ENCODE peak calls at places on chromosomes 2 and 18, in five cellular contexts. R is heart left ventricle, Q is AG09309, E is NCI-H226, I is AG08396. H is an unnamed sample.

GRCh38 chr2:144834954-144835633 is 315.2 kb upstream of the ZEB2 start:
- DNase-seq in R (peak; percentile 52), Q (peak; percentile 25), E (peak; percentile 39), I (peak; percentile 10), H (no peak)

GRCh38 chr2:16664052-16664731 is 1.4 kb downstream of the CYRIA start:
- DNase-seq in R (peak; percentile 74), Q (no peak), E (peak; percentile 47), I (peak; percentile 76), H (no peak)

GRCh38 chr2:137157851-137158250 is 392.5 kb downstream of the THSD7B start:
- DNase-seq in R (no peak), Q (no peak), E (no peak), I (no peak), H (no peak)

GRCh38 chr2:200225943-200226342 is 80.5 kb upstream of the SPATS2L start:
- DNase-seq in R (no peak), Q (no peak), E (no peak), I (no peak), H (no peak)

GRCh38 chr18:46366211-46366610 is 262.0 kb downstream of the HAUS1 start:
- DNase-seq in R (no peak), Q (no peak), E (no peak), I (no peak), H (no peak)

GRCh38 chr2:121562269-121563176 is 31.8 kb downstream of the RNU4ATAC start:
- DNase-seq in R (no peak), Q (no peak), E (no peak), I (no peak), H (no peak)

GRCh38 chr2:235170536-235171510 is 219.0 kb downstream of the SH3BP4 start:
- DNase-seq in R (no peak), Q (peak; percentile 67), E (peak; percentile 59), I (peak; percentile 65), H (peak; percentile 56)

GRCh38 chr2:131154071-131154531 is 49.0 kb downstream of the PLEKHB2 start:
- DNase-seq in R (no peak), Q (no peak), E (peak; percentile 24), I (peak; percentile 90), H (peak; percentile 17)

GRCh38 chr2:105749583-105750399 is 5.1 kb downstream of the NCK2 start:
- DNase-seq in R (no peak), Q (no peak), E (no peak), I (no peak), H (no peak)

GRCh38 chr2:181771355-181771754 is 91.0 kb upstream of the NEUROD1 start:
- DNase-seq in R (no peak), Q (no peak), E (no peak), I (no peak), H (no peak)